ENCODE peak calls at places on chromosomes 16 and 17, in nine cellular contexts. F is fibroblast of mammary gland; D is AG08396; T is iPS-NIHi11; N is epithelial cell of esophagus; M is cerebellar nuclear complex; E is GM23248; L is activated T-helper 9 cell treated with anti-CD3 and anti-CD28 coated beads, Interleukin-2, amount 50 U/mL, for 16 hours; W is OCI-M1. P is an unnamed sample.

GRCh38 chr16:68259007-68259406 is 5.3 kb upstream of the SLC7A6 start:
- DNase-seq in M (peak), N (no peak), E (no peak), L (no peak), F (no peak), T (no peak), W (no peak), D (no peak), P (no peak)

GRCh38 chr16:3157229-3158013 is 22.6 kb downstream of the ZNF213 start:
- DNase-seq in L (peak), D (peak), F (peak), N (peak), T (no peak), E (peak), M (no peak), W (peak), P (peak)

GRCh38 chr17:2406271-2406902 is 5.5 kb upstream of the MNT start:
- DNase-seq in W (no peak), M (no peak), N (peak), L (no peak), T (no peak), E (peak), D (no peak), F (no peak), P (no peak)

GRCh38 chr16:1379054-1379862 is 27.5 kb downstream of the GNPTG start:
- DNase-seq in F (peak), E (peak), W (peak), L (peak), T (peak), N (peak), D (peak), M (no peak), P (peak)

GRCh38 chr16:26715969-26716368 is 350.8 kb upstream of the C16orf82 start:
- DNase-seq in E (no peak), D (no peak), L (no peak), F (no peak), W (no peak), N (no peak), T (no peak), M (no peak), P (no peak)

GRCh38 chr16:66459878-66460277 is 32.8 kb downstream of the BEAN1 start:
- DNase-seq in N (no peak), F (no peak), W (no peak), M (no peak), T (peak), D (no peak), L (no peak), E (no peak), P (no peak)

GRCh38 chr17:1773755-1774181 is 11.9 kb downstream of the SERPINF1 start:
- DNase-seq in M (no peak), D (no peak), L (no peak), N (no peak), F (peak), T (no peak), W (peak), E (no peak), P (no peak)

GRCh38 chr16:2528161-2529060 is 2.8 kb downstream of the CEMP1 start:
- DNase-seq in N (no peak), M (no peak), D (no peak), F (no peak), T (no peak), L (no peak), E (no peak), W (no peak), P (no peak)

GRCh38 chr17:29196784-29197515 is 16.8 kb upstream of the MYO18A start:
- DNase-seq in F (no peak), E (no peak), L (no peak), T (peak), D (no peak), M (no peak), W (no peak), N (no peak), P (no peak)

GRCh38 chr16:86733526-86734254 is 155.3 kb downstream of the FOXL1 start:
- DNase-seq in M (no peak), T (peak), E (peak), N (no peak), D (no peak), F (no peak), L (no peak), W (no peak), P (no peak)